ENCODE peak calls at places on chromosomes 2 and 18, in nine cellular contexts. One of them, this sample, is unnamed.

GRCh38 chr2:72894466-72894865 is 7.3 kb downstream of the SPR start:
- DNase-seq in mesendoderm: no peak
- DNase-seq in type B pancreatic cell: no peak
- DNase-seq in NCI-H2081: no peak
- DNase-seq in naive thymus-derived CD8-positive, alpha-beta T cell: no peak
- DNase-seq in GM12892: no peak
- DNase-seq in iris pigment epithelial cell: no peak
- DNase-seq in left kidney: no peak
- DNase-seq in neural crest cell: no peak
- DNase-seq in this sample: no peak

GRCh38 chr2:150339951-150340350 is 147.5 kb downstream of the RND3 start:
- DNase-seq in mesendoderm: no peak
- DNase-seq in type B pancreatic cell: no peak
- DNase-seq in NCI-H2081: peak; percentile 89
- DNase-seq in naive thymus-derived CD8-positive, alpha-beta T cell: no peak
- DNase-seq in GM12892: no peak
- DNase-seq in iris pigment epithelial cell: peak; percentile 22
- DNase-seq in left kidney: no peak
- DNase-seq in neural crest cell: no peak
- DNase-seq in this sample: peak; percentile 85

GRCh38 chr2:144481109-144481508 is 38.8 kb downstream of the ZEB2 start:
- DNase-seq in mesendoderm: no peak
- DNase-seq in type B pancreatic cell: no peak
- DNase-seq in NCI-H2081: no peak
- DNase-seq in naive thymus-derived CD8-positive, alpha-beta T cell: no peak
- DNase-seq in GM12892: no peak
- DNase-seq in iris pigment epithelial cell: no peak
- DNase-seq in left kidney: no peak
- DNase-seq in neural crest cell: no peak
- DNase-seq in this sample: no peak

GRCh38 chr2:228407821-228408220 is 226.3 kb upstream of the SPHKAP start:
- DNase-seq in mesendoderm: no peak
- DNase-seq in type B pancreatic cell: no peak
- DNase-seq in NCI-H2081: no peak
- DNase-seq in naive thymus-derived CD8-positive, alpha-beta T cell: no peak
- DNase-seq in GM12892: no peak
- DNase-seq in iris pigment epithelial cell: no peak
- DNase-seq in left kidney: no peak
- DNase-seq in neural crest cell: no peak
- DNase-seq in this sample: no peak

GRCh38 chr2:147495741-147496140 is 349.1 kb upstream of the ACVR2A start:
- DNase-seq in mesendoderm: no peak
- DNase-seq in type B pancreatic cell: no peak
- DNase-seq in NCI-H2081: no peak
- DNase-seq in naive thymus-derived CD8-positive, alpha-beta T cell: no peak
- DNase-seq in GM12892: no peak
- DNase-seq in iris pigment epithelial cell: no peak
- DNase-seq in left kidney: no peak
- DNase-seq in neural crest cell: no peak
- DNase-seq in this sample: no peak

GRCh38 chr2:173654146-173654895 is 299.6 kb downstream of the CDCA7 start:
- DNase-seq in mesendoderm: no peak
- DNase-seq in type B pancreatic cell: no peak
- DNase-seq in NCI-H2081: no peak
- DNase-seq in naive thymus-derived CD8-positive, alpha-beta T cell: no peak
- DNase-seq in GM12892: no peak
- DNase-seq in iris pigment epithelial cell: no peak
- DNase-seq in left kidney: peak; percentile 53
- DNase-seq in neural crest cell: no peak
- DNase-seq in this sample: no peak

GRCh38 chr18:44149706-44150105 is 531.0 kb upstream of the SETBP1 start:
- DNase-seq in mesendoderm: no peak
- DNase-seq in type B pancreatic cell: no peak
- DNase-seq in NCI-H2081: no peak
- DNase-seq in naive thymus-derived CD8-positive, alpha-beta T cell: no peak
- DNase-seq in GM12892: no peak
- DNase-seq in iris pigment epithelial cell: peak; percentile 92
- DNase-seq in left kidney: no peak
- DNase-seq in neural crest cell: no peak
- DNase-seq in this sample: no peak

GRCh38 chr18:7877609-7878008 is 310.5 kb downstream of the PTPRM start:
- DNase-seq in mesendoderm: no peak
- DNase-seq in type B pancreatic cell: no peak
- DNase-seq in NCI-H2081: no peak
- DNase-seq in naive thymus-derived CD8-positive, alpha-beta T cell: no peak
- DNase-seq in GM12892: no peak
- DNase-seq in iris pigment epithelial cell: no peak
- DNase-seq in left kidney: no peak
- DNase-seq in neural crest cell: no peak
- DNase-seq in this sample: no peak

GRCh38 chr2:224646242-224646846 is 61.2 kb upstream of the CUL3 start:
- DNase-seq in mesendoderm: peak; percentile 70
- DNase-seq in type B pancreatic cell: no peak
- DNase-seq in NCI-H2081: peak; percentile 22
- DNase-seq in naive thymus-derived CD8-positive, alpha-beta T cell: peak; percentile 13
- DNase-seq in GM12892: no peak
- DNase-seq in iris pigment epithelial cell: peak; percentile 3
- DNase-seq in left kidney: peak; percentile 43
- DNase-seq in neural crest cell: peak; percentile 4
- DNase-seq in this sample: no peak

GRCh38 chr18:68177807-68178702 is 536.9 kb downstream of the TMX3 start:
- DNase-seq in mesendoderm: no peak
- DNase-seq in type B pancreatic cell: no peak
- DNase-seq in NCI-H2081: peak; percentile 73
- DNase-seq in naive thymus-derived CD8-positive, alpha-beta T cell: no peak
- DNase-seq in GM12892: no peak
- DNase-seq in iris pigment epithelial cell: peak; percentile 99
- DNase-seq in left kidney: peak; percentile 3
- DNase-seq in neural crest cell: no peak
- DNase-seq in this sample: peak; percentile 59

GRCh38 chr2:174335605-174336402 is 1.1 kb downstream of the SP9 start:
- DNase-seq in mesendoderm: peak; percentile 86
- DNase-seq in type B pancreatic cell: no peak
- DNase-seq in NCI-H2081: peak; percentile 75
- DNase-seq in naive thymus-derived CD8-positive, alpha-beta T cell: no peak
- DNase-seq in GM12892: no peak
- DNase-seq in iris pigment epithelial cell: no peak
- DNase-seq in left kidney: peak; percentile 83
- DNase-seq in neural crest cell: peak; percentile 41
- DNase-seq in this sample: no peak